ENCODE peak calls at places on chromosome 10, in seven cellular contexts. Q is cardiac fibroblast, P is NCI-H1105, C is sciatic nerve, M is hepatocyte, R is H4, U is M059J. E is an unnamed sample.

GRCh38 chr10:86225098-86225782 is 141.4 kb downstream of the GRID1 start:
- DNase-seq in Q (peak; percentile 19), M (peak; percentile 26), P (no peak), C (no peak), R (peak; percentile 88), U (peak; percentile 84), E (peak; percentile 57)

GRCh38 chr10:74612195-74612594 is 214.2 kb upstream of the KAT6B start:
- DNase-seq in R (no peak), Q (peak; percentile 24), C (no peak), P (no peak), U (peak; percentile 21), M (no peak), E (no peak)

GRCh38 chr10:88042162-88043100 is 179.0 kb downstream of the PTEN start:
- DNase-seq in R (no peak), U (peak; percentile 68), Q (peak; percentile 71), M (peak; percentile 53), C (no peak), P (no peak), E (peak; percentile 53)

GRCh38 chr10:44956717-44957706 is 2.6 kb upstream of the RASSF4 start:
- DNase-seq in U (no peak), C (no peak), M (no peak), R (no peak), P (no peak), Q (no peak), E (no peak)

GRCh38 chr10:114560144-114560543 is 97.9 kb downstream of the ABLIM1 start:
- DNase-seq in C (no peak), P (no peak), R (no peak), Q (no peak), U (no peak), M (no peak), E (no peak)

GRCh38 chr10:72034040-72034499 is 54.3 kb downstream of the SPOCK2 start:
- DNase-seq in M (no peak), R (no peak), C (no peak), Q (no peak), P (no peak), U (no peak), E (no peak)

GRCh38 chr10:59622320-59622901 is 87.2 kb downstream of the SLC16A9 start:
- DNase-seq in P (no peak), C (no peak), Q (peak; percentile 77), R (peak; percentile 40), U (peak; percentile 55), M (peak; percentile 82), E (peak; percentile 75)

GRCh38 chr10:124449170-124450009 is 445 bp downstream of the NKX1-2 start:
- DNase-seq in R (no peak), U (no peak), C (no peak), P (no peak), Q (no peak), M (no peak), E (no peak)

GRCh38 chr10:106439366-106439765 is 725.1 kb downstream of the SORCS1 start:
- DNase-seq in R (no peak), Q (no peak), C (no peak), P (no peak), M (no peak), U (no peak), E (no peak)

GRCh38 chr10:109957092-109957797 is 33.9 kb upstream of the XPNPEP1 start:
- DNase-seq in M (no peak), R (no peak), P (peak; percentile 7), C (no peak), Q (no peak), U (no peak), E (no peak)

GRCh38 chr10:32381165-32381564 is 34.2 kb upstream of the EPC1 start:
- DNase-seq in M (no peak), C (no peak), R (no peak), U (no peak), Q (no peak), P (no peak), E (no peak)

E was measured in mesendoderm.